ENCODE peak calls at places on chromosome 11, in four cellular contexts. P, Z, X and W are unnamed samples.

GRCh38 chr11:88310246-88310645 is 27.3 kb downstream of the CTSC start:
- DNase-seq in P (peak; percentile 48), Z (no peak), X (no peak), W (no peak)

GRCh38 chr11:80720295-80720694 is 1279.5 kb upstream of the TENM4 start:
- DNase-seq in P (no peak), Z (no peak), X (no peak), W (no peak)

GRCh38 chr11:67055812-67056211 is 835 bp upstream of the RHOD start:
- DNase-seq in P (peak; percentile 83), Z (no peak), X (no peak), W (peak; percentile 26)

GRCh38 chr11:1771700-1772099 is 8.0 kb upstream of the CTSD start:
- DNase-seq in P (peak; percentile 56), Z (no peak), X (no peak), W (no peak)

GRCh38 chr11:7548659-7549283 is 35.0 kb downstream of the PPFIBP2 start:
- DNase-seq in P (no peak), Z (no peak), X (peak; percentile 89), W (no peak)

GRCh38 chr11:125345706-125346561 is 150.1 kb downstream of the FEZ1 start:
- DNase-seq in P (peak; percentile 27), Z (peak; percentile 57), X (peak; percentile 69), W (peak; percentile 78)

GRCh38 chr11:553949-554398 is 6.6 kb downstream of the LMNTD2 start:
- DNase-seq in P (no peak), Z (no peak), X (no peak), W (no peak)

GRCh38 chr11:33412231-33412630 is 155.1 kb downstream of the HIPK3 start:
- DNase-seq in P (no peak), Z (no peak), X (no peak), W (no peak)

GRCh38 chr11:35418847-35419712 is at the start of gene SLC1A2:
- DNase-seq in P (no peak), Z (peak; percentile 34), X (peak; percentile 65), W (peak; percentile 45)

GRCh38 chr11:57462597-57462996 is 2.3 kb downstream of the RTN4RL2 start:
- DNase-seq in P (no peak), Z (no peak), X (no peak), W (no peak)

GRCh38 chr11:8566613-8567210 is 27.3 kb downstream of the STK33 start:
- DNase-seq in P (peak; percentile 78), Z (peak; percentile 29), X (no peak), W (peak; percentile 57)

GRCh38 chr11:69088676-69089146 is 40.0 kb downstream of the TPCN2 start:
- DNase-seq in P (peak; percentile 67), Z (peak; percentile 53), X (peak; percentile 91), W (peak; percentile 51)

GRCh38 chr11:115765803-115766239 is 261.6 kb upstream of the CADM1 start:
- DNase-seq in P (peak; percentile 51), Z (no peak), X (no peak), W (no peak)

GRCh38 chr11:44962464-44962863 is 11.8 kb upstream of the TP53I11 start:
- DNase-seq in P (no peak), Z (no peak), X (no peak), W (no peak)

GRCh38 chr11:6438979-6439571 is 1.7 kb downstream of the HPX start:
- DNase-seq in P (peak; percentile 59), Z (peak; percentile 62), X (peak; percentile 68), W (peak; percentile 9)

GRCh38 chr11:69726019-69726418 is 22.2 kb upstream of the FGF19 start:
- DNase-seq in P (no peak), Z (no peak), X (no peak), W (no peak)

GRCh38 chr11:120424970-120425332 is 86.6 kb upstream of the GRIK4 start:
- DNase-seq in P (no peak), Z (no peak), X (no peak), W (no peak)

GRCh38 chr11:101915811-101916291 is 471 bp downstream of the ANGPTL5 start:
- DNase-seq in P (peak; percentile 47), Z (no peak), X (no peak), W (no peak)